ENCODE peak calls at places on chromosomes 7 and 10, in nine cellular contexts. G is GM06990, B is lower leg skin, J is cardiac fibroblast, Z is stomach, H is heart left ventricle, O is GM23338, D is heart right ventricle, T is bronchial epithelial cell. F is an unnamed sample.

GRCh38 chr7:135911091-135911490 is 66.1 kb downstream of the MTPN start:
- DNase-seq in G (no peak), B (no peak), J (no peak), Z (no peak), H (peak; percentile 63), O (no peak), D (peak; percentile 40), T (no peak), F (no peak)

GRCh38 chr7:25557379-25557916 is 329.2 kb upstream of the NPVF start:
- DNase-seq in G (no peak), B (no peak), J (no peak), Z (no peak), H (no peak), O (no peak), D (no peak), T (no peak), F (no peak)

GRCh38 chr10:80829151-80829550 is 291.4 kb downstream of the SH2D4B start:
- DNase-seq in G (no peak), B (no peak), J (no peak), Z (no peak), H (no peak), O (no peak), D (no peak), T (no peak), F (no peak)

GRCh38 chr10:44696496-44696895 is 214.6 kb upstream of the TMEM72 start:
- DNase-seq in G (no peak), B (no peak), J (peak; percentile 30), Z (no peak), H (no peak), O (no peak), D (peak; percentile 21), T (no peak), F (peak; percentile 94)

GRCh38 chr7:69813637-69814240 is 215.5 kb downstream of the AUTS2 start:
- DNase-seq in G (no peak), B (no peak), J (no peak), Z (no peak), H (no peak), O (no peak), D (no peak), T (no peak), F (no peak)

GRCh38 chr10:125064681-125065492 is 95.5 kb downstream of the CTBP2 start:
- DNase-seq in G (peak; percentile 77), B (no peak), J (peak; percentile 67), Z (no peak), H (no peak), O (peak; percentile 58), D (no peak), T (peak; percentile 94), F (peak; percentile 58)

GRCh38 chr10:43204943-43205671 is 61.8 kb downstream of the RASGEF1A start:
- DNase-seq in G (peak; percentile 57), B (peak; percentile 80), J (peak; percentile 65), Z (peak; percentile 49), H (peak; percentile 45), O (peak; percentile 84), D (no peak), T (peak; percentile 56), F (peak; percentile 79)

GRCh38 chr10:84140036-84140379 is 699 bp downstream of the GHITM start:
- DNase-seq in G (no peak), B (no peak), J (peak; percentile 46), Z (no peak), H (no peak), O (no peak), D (no peak), T (no peak), F (peak; percentile 2)

GRCh38 chr7:42315631-42316030 is 78.6 kb upstream of the GLI3 start:
- DNase-seq in G (no peak), B (no peak), J (peak; percentile 71), Z (no peak), H (no peak), O (no peak), D (no peak), T (peak; percentile 58), F (peak; percentile 21)

GRCh38 chr10:35412336-35412735 is 76.0 kb downstream of the CCNY start:
- DNase-seq in G (no peak), B (no peak), J (no peak), Z (no peak), H (no peak), O (no peak), D (no peak), T (no peak), F (no peak)

GRCh38 chr10:4018054-4018511 is 233.1 kb upstream of the KLF6 start:
- DNase-seq in G (no peak), B (no peak), J (no peak), Z (no peak), H (no peak), O (no peak), D (no peak), T (no peak), F (no peak)

GRCh38 chr10:24453404-24453830 is 244.5 kb downstream of the KIAA1217 start:
- DNase-seq in G (no peak), B (no peak), J (no peak), Z (no peak), H (no peak), O (no peak), D (no peak), T (no peak), F (no peak)

GRCh38 chr7:68070992-68071391 is 1074.4 kb downstream of the TYW1 start:
- DNase-seq in G (no peak), B (no peak), J (no peak), Z (no peak), H (no peak), O (no peak), D (no peak), T (no peak), F (no peak)

GRCh38 chr7:22995011-22995410 is 18.9 kb downstream of the HYCC1 start:
- DNase-seq in G (no peak), B (no peak), J (no peak), Z (no peak), H (no peak), O (no peak), D (no peak), T (no peak), F (no peak)

GRCh38 chr10:86857097-86857825 is 100.2 kb downstream of the MMRN2 start:
- DNase-seq in G (no peak), B (no peak), J (peak; percentile 63), Z (no peak), H (no peak), O (peak; percentile 70), D (no peak), T (peak; percentile 34), F (peak; percentile 74)

GRCh38 chr7:12715372-12716133 is 28.1 kb downstream of the ARL4A start:
- DNase-seq in G (no peak), B (peak; percentile 90), J (peak; percentile 99), Z (peak; percentile 79), H (peak; percentile 70), O (peak; percentile 80), D (peak; percentile 71), T (peak; percentile 93), F (peak; percentile 98)

GRCh38 chr10:61492596-61492995 is 39.4 kb upstream of the TMEM26 start:
- DNase-seq in G (no peak), B (no peak), J (no peak), Z (no peak), H (no peak), O (no peak), D (no peak), T (no peak), F (no peak)

GRCh38 chr10:69239106-69239505 is 19.0 kb downstream of the HKDC1 start:
- DNase-seq in G (no peak), B (no peak), J (no peak), Z (no peak), H (no peak), O (no peak), D (no peak), T (no peak), F (no peak)

GRCh38 chr7:44288381-44288685 is 37.1 kb downstream of the CAMK2B start:
- DNase-seq in G (no peak), B (no peak), J (no peak), Z (peak; percentile 23), H (no peak), O (no peak), D (no peak), T (no peak), F (no peak)

GRCh38 chr7:77912293-77912692 is 113.7 kb downstream of the PHTF2 start:
- DNase-seq in G (no peak), B (no peak), J (no peak), Z (no peak), H (no peak), O (no peak), D (no peak), T (no peak), F (no peak)

GRCh38 chr10:10418397-10418796 is 599.3 kb upstream of the CELF2 start:
- DNase-seq in G (peak; percentile 6), B (no peak), J (no peak), Z (no peak), H (no peak), O (peak; percentile 1), D (no peak), T (no peak), F (no peak)

GRCh38 chr7:122546496-122546895 is 152.4 kb downstream of the RNF133 start:
- DNase-seq in G (no peak), B (no peak), J (peak; percentile 65), Z (no peak), H (no peak), O (no peak), D (no peak), T (peak; percentile 17), F (no peak)

GRCh38 chr7:128042027-128042426 is 10.8 kb upstream of the LRRC4 start:
- DNase-seq in G (no peak), B (no peak), J (no peak), Z (no peak), H (no peak), O (no peak), D (no peak), T (no peak), F (no peak)
- H3K4me3 ChIP-seq in G (no peak overlapping the region), B (no peak overlapping the region), J (no peak overlapping the region), Z (no peak overlapping the region), H (no peak overlapping the region), O (no peak overlapping the region), D (no peak overlapping the region), T (no peak overlapping the region), F (no peak overlapping the region)

DNA sequence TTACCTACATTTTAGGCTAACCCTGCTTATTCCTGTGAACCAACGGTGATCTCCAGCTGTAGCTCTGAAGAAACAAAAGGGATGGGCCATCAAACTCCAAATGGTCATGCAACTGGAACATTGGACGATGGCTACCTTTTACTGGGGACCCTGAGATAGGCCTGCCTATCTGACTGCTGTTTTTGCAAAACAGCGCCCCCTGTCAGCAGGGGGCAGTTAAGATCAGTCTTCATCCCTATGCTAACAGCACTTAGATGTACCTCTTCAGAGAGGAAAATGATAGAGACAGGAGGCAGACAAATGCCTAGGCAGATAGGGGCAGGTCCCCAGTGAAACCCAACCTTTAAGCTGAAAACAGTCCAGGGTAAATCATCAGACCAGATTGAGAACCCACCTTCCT is 1085.4 kb upstream of the SORCS1 start:
- DNase-seq in G (no peak), B (no peak), J (no peak), Z (no peak), H (no peak), O (peak; percentile 16), D (no peak), T (no peak), F (no peak)
- TF ChIP-seq CTCF in G (peak; percentile 42), B (no peak), J (no peak), Z (no peak), H (no peak), O (peak; percentile 66), D (no peak), T (peak; percentile 16), F (no peak)

GRCh38 chr10:91604936-91605534 is 27.8 kb downstream of the PPP1R3C start:
- DNase-seq in G (no peak), B (no peak), J (peak; percentile 77), Z (no peak), H (no peak), O (no peak), D (no peak), T (peak; percentile 89), F (peak; percentile 52)
- H3K4me3 ChIP-seq in G (no peak overlapping the region), B (no peak overlapping the region), J (no peak overlapping the region), Z (no peak overlapping the region), H (no peak overlapping the region), O (no peak overlapping the region), D (no peak overlapping the region), T (no peak overlapping the region), F (no peak overlapping the region)

GRCh38 chr10:64271983-64272382 is 750.8 kb downstream of the REEP3 start:
- DNase-seq in G (no peak), B (no peak), J (peak; percentile 2), Z (no peak), H (no peak), O (peak; percentile 50), D (no peak), T (no peak), F (no peak)
- TF ChIP-seq CTCF in G (peak; percentile 27), B (no peak), J (no peak), Z (no peak), H (no peak), O (peak; percentile 43), D (no peak), T (no peak), F (no peak)